ENCODE peak calls at places on chromosomes 16 and 17, in eight cellular contexts. L is A549, K is ovary, A is transverse colon, P is uterus, E is stomach, M is body of pancreas, Y is testis. O is an unnamed sample.
A peak's percentile ranks its signal among the peaks of the same experiment; 100 is the strongest.

GRCh38 chr17:74389094-74389753 is 21.9 kb downstream of the GPR142 start:
- DNase-seq in L (no peak), K (no peak), A (no peak), P (no peak), E (no peak), M (no peak), Y (no peak), O (no peak)

GRCh38 chr17:69093995-69094394 is 33.3 kb upstream of the ABCA9 start:
- DNase-seq in L (no peak), K (no peak), A (no peak), P (no peak), E (no peak), M (no peak), Y (no peak), O (no peak)

GRCh38 chr17:46002311-46002972 is 3.4 kb downstream of the STH start:
- DNase-seq in L (peak; percentile 78), K (peak; percentile 69), A (peak; percentile 78), P (peak; percentile 68), E (peak; percentile 83), M (peak; percentile 82), Y (peak; percentile 84), O (peak; percentile 81)

GRCh38 chr17:14474591-14474990 is 173.7 kb downstream of the HS3ST3B1 start:
- DNase-seq in L (no peak), K (no peak), A (no peak), P (no peak), E (no peak), M (no peak), Y (no peak), O (no peak)

GRCh38 chr17:39617446-39618251 is 9.1 kb upstream of the PPP1R1B start:
- DNase-seq in L (peak; percentile 80), K (peak; percentile 47), A (peak; percentile 83), P (peak; percentile 37), E (peak; percentile 82), M (peak; percentile 84), Y (peak; percentile 83), O (peak; percentile 33)

GRCh38 chr17:29379084-29379811 is 10.9 kb upstream of the TAOK1 start:
- DNase-seq in L (no peak), K (no peak), A (peak; percentile 25), P (no peak), E (no peak), M (no peak), Y (no peak), O (no peak)

GRCh38 chr17:80119839-80120238 is 18.5 kb downstream of the GAA start:
- DNase-seq in L (no peak), K (no peak), A (no peak), P (no peak), E (no peak), M (no peak), Y (no peak), O (no peak)

GRCh38 chr16:81539009-81539820 is 94.6 kb downstream of the CMIP start:
- DNase-seq in L (no peak), K (no peak), A (no peak), P (no peak), E (no peak), M (no peak), Y (no peak), O (no peak)

GRCh38 chr16:3004781-3005284 is 7.9 kb upstream of the CLDN9 start:
- DNase-seq in L (peak; percentile 36), K (no peak), A (peak; percentile 70), P (no peak), E (peak; percentile 56), M (peak; percentile 79), Y (no peak), O (no peak)

GRCh38 chr17:46135126-46135812 is 58.0 kb downstream of the KANSL1 start:
- DNase-seq in L (no peak), K (no peak), A (no peak), P (no peak), E (no peak), M (no peak), Y (no peak), O (no peak)

GRCh38 chr16:88651276-88651988 is 579 bp upstream of the CYBA start:
- DNase-seq in L (no peak), K (no peak), A (peak; percentile 81), P (no peak), E (peak; percentile 63), M (peak; percentile 62), Y (no peak), O (no peak)

GRCh38 chr17:32590974-32591373 is 104.2 kb downstream of the CDK5R1 start:
- DNase-seq in L (no peak), K (no peak), A (no peak), P (no peak), E (no peak), M (no peak), Y (no peak), O (no peak)

GRCh38 chr17:62897706-62898105 is 68.3 kb upstream of the TANC2 start:
- DNase-seq in L (no peak), K (no peak), A (no peak), P (no peak), E (no peak), M (no peak), Y (no peak), O (no peak)

GRCh38 chr17:51707216-51707615 is 446.9 kb downstream of the UTP18 start:
- DNase-seq in L (no peak), K (no peak), A (no peak), P (no peak), E (no peak), M (no peak), Y (no peak), O (no peak)

GRCh38 chr16:78127130-78127529 is 27.7 kb downstream of the WWOX start:
- DNase-seq in L (no peak), K (no peak), A (no peak), P (no peak), E (no peak), M (no peak), Y (no peak), O (no peak)

GRCh38 chr16:3793161-3793576 is 75.8 kb upstream of the TRAP1 start:
- DNase-seq in L (no peak), K (peak; percentile 64), A (no peak), P (no peak), E (no peak), M (no peak), Y (peak; percentile 36), O (peak; percentile 31)

GRCh38 chr16:89142474-89143197 is 28.9 kb upstream of the CDH15 start:
- DNase-seq in L (no peak), K (peak; percentile 9), A (no peak), P (no peak), E (no peak), M (no peak), Y (no peak), O (no peak)

GRCh38 chr16:57994361-57994760 is 6.1 kb downstream of the ZNF319 start:
- DNase-seq in L (no peak), K (no peak), A (no peak), P (no peak), E (no peak), M (no peak), Y (no peak), O (no peak)

GRCh38 chr16:81809567-81809966 is 30.5 kb downstream of the PLCG2 start:
- DNase-seq in L (no peak), K (no peak), A (no peak), P (no peak), E (no peak), M (no peak), Y (no peak), O (no peak)

GRCh38 chr17:47253541-47254402 is at the start of gene ITGB3:
- DNase-seq in L (peak; percentile 78), K (peak; percentile 75), A (peak; percentile 79), P (peak; percentile 80), E (peak; percentile 74), M (peak; percentile 72), Y (peak; percentile 77), O (peak; percentile 52)
- TF ChIP-seq POLR2A in L (no peak), K (no peak), A (peak; percentile 33), P (peak; percentile 29), E (no peak), M (no peak), Y (no peak), O (no peak)

DNA sequence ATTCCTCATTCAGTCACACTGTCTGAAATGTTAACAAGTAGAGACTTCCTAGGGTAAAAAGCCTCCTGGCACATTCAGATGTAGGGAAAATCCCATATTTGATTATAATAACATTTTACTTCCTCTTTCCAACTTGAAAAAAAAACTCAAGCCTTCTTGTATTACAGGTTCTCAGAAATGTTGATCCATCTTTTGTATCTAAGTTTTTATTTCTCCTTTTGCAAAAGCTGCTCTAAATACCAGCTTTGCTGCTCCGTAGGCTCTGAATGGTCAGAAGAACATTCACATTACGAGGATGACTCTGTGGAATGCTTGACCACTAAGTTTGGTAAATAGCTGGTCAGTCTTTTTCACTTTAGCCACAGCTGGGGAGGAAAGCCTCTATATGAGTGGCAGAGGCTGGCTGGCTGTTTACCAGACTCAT is 13.2 kb upstream of the HEATR6 start:
- DNase-seq in L (no peak), K (no peak), A (no peak), P (no peak), E (no peak), M (no peak), Y (no peak), O (no peak)
- H3K27ac ChIP-seq in L (peak overlapping the region; percentile 7), K (no peak overlapping the region), A (peak overlapping the region; percentile 47), P (no peak overlapping the region), E (peak overlapping the region; percentile 76), M (peak overlapping the region; percentile 15), Y (no peak overlapping the region), O (no peak overlapping the region)

GRCh38 chr16:50067290-50067853 is 1.6 kb downstream of the HEATR3 start:
- DNase-seq in L (peak; percentile 12), K (no peak), A (no peak), P (no peak), E (no peak), M (no peak), Y (peak; percentile 50), O (peak; percentile 18)
- TF ChIP-seq CTCF in L (peak; percentile 13), K (peak; percentile 19), A (peak; percentile 12), P (peak; percentile 8), E (no peak), M (peak; percentile 22), Y (no peak), O (no peak)

GRCh38 chr17:7852262-7852670 is 2.6 kb upstream of the TMEM88 start:
- DNase-seq in L (no peak), K (peak; percentile 67), A (no peak), P (peak; percentile 45), E (no peak), M (peak; percentile 28), Y (no peak), O (no peak)

GRCh38 chr17:7850118-7850504 is 4.8 kb upstream of the TMEM88 start:
- DNase-seq in L (no peak), K (no peak), A (no peak), P (no peak), E (no peak), M (no peak), Y (no peak), O (no peak)

GRCh38 chr17:7849185-7850117 is 5.4 kb upstream of the TMEM88 start:
- DNase-seq in L (no peak), K (peak; percentile 47), A (no peak), P (peak; percentile 21), E (no peak), M (no peak), Y (no peak), O (no peak)

GRCh38 chr17:7851438-7852261 is 3.2 kb upstream of the TMEM88 start:
- DNase-seq in L (peak; percentile 78), K (peak; percentile 94), A (peak; percentile 96), P (peak; percentile 88), E (peak; percentile 94), M (peak; percentile 97), Y (peak; percentile 94), O (peak; percentile 76)

DNA sequence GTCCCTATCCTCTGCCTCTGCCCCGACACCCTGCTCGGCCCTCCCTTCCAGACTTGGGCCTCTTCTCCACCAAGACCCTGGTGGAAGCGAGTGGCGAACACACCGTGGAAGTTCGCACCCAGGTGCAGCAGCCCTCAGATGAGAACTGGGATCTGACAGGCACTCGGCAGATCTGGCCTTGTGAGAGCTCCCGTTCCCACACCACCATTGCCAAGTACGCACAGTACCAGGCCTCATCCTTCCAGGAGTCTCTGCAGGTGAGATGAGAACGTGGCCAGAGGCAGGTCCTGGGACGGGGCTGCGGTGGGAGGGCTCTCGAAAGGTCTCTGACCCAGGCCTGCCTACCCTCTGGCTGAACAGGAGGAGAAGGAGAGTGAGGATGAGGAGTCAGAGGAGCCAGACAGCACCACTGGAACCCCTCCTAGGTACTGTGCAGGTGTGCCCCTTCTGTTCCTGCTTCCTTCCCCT is 3.9 kb upstream of the TMEM88 start:
- DNase-seq in L (no peak), K (peak; percentile 49), A (no peak), P (peak; percentile 32), E (no peak), M (no peak), Y (no peak), O (no peak)
- TF ChIP-seq POLR2A in L (no peak), K (no peak), A (no peak), P (no peak), E (no peak), M (no peak), Y (no peak), O (no peak)

O was measured in tibial nerve.